ENCODE peak calls at places on chromosomes 2 and 18, in seven cellular contexts. G is DND-41, E is pancreas, R is upper lobe of right lung, T is prostate gland, B is tibial artery, Z is A549. Y is an unnamed sample.

GRCh38 chr18:79524181-79525078 is 128.7 kb downstream of the NFATC1 start:
- DNase-seq in G (peak; percentile 24), E (no peak), R (peak; percentile 65), T (no peak), B (peak; percentile 61), Z (no peak), Y (no peak)

GRCh38 chr18:5481621-5482020 is 62.2 kb downstream of the EPB41L3 start:
- DNase-seq in G (no peak), E (no peak), R (no peak), T (no peak), B (no peak), Z (no peak), Y (no peak)

GRCh38 chr2:43230481-43230880 is 4.1 kb upstream of the ZFP36L2 start:
- DNase-seq in G (no peak), E (no peak), R (no peak), T (no peak), B (no peak), Z (no peak), Y (no peak)

GRCh38 chr2:23791030-23791429 is 135.9 kb downstream of the ATAD2B start:
- DNase-seq in G (no peak), E (no peak), R (no peak), T (no peak), B (no peak), Z (peak; percentile 33), Y (no peak)

GRCh38 chr2:105732096-105732495 is 12.6 kb upstream of the NCK2 start:
- DNase-seq in G (no peak), E (no peak), R (no peak), T (no peak), B (no peak), Z (no peak), Y (peak; percentile 80)

GRCh38 chr2:80393996-80394395 is 89.4 kb upstream of the LRRTM1 start:
- DNase-seq in G (no peak), E (no peak), R (no peak), T (no peak), B (no peak), Z (no peak), Y (no peak)

GRCh38 chr18:33898427-33898826 is 320.4 kb downstream of the ASXL3 start:
- DNase-seq in G (no peak), E (no peak), R (no peak), T (no peak), B (no peak), Z (no peak), Y (no peak)

GRCh38 chr2:229202646-229203045 is 68.4 kb downstream of the PID1 start:
- DNase-seq in G (no peak), E (no peak), R (no peak), T (no peak), B (no peak), Z (no peak), Y (no peak)

GRCh38 chr2:128236491-128237035 is 82.1 kb downstream of the HS6ST1 start:
- DNase-seq in G (no peak), E (no peak), R (peak; percentile 60), T (no peak), B (no peak), Z (no peak), Y (peak; percentile 46)

GRCh38 chr2:191552036-191552435 is 125.9 kb upstream of the NABP1 start:
- DNase-seq in G (no peak), E (no peak), R (no peak), T (no peak), B (no peak), Z (no peak), Y (no peak)

GRCh38 chr18:31302991-31303390 is 15.0 kb upstream of the DSG1 start:
- DNase-seq in G (no peak), E (no peak), R (no peak), T (no peak), B (no peak), Z (peak; percentile 2), Y (peak; percentile 67)

GRCh38 chr2:96832751-96833507 is 10.9 kb downstream of the ANKRD23 start:
- DNase-seq in G (no peak), E (peak; percentile 95), R (peak; percentile 82), T (peak; percentile 85), B (peak; percentile 80), Z (peak; percentile 67), Y (peak; percentile 55)

GRCh38 chr2:118085173-118086023 is 2.9 kb upstream of the INSIG2 start:
- DNase-seq in G (no peak), E (no peak), R (no peak), T (no peak), B (no peak), Z (no peak), Y (no peak)

GRCh38 chr2:158989165-158989564 is 20.7 kb downstream of the TANC1 start:
- DNase-seq in G (no peak), E (no peak), R (no peak), T (no peak), B (no peak), Z (no peak), Y (no peak)

GRCh38 chr2:158993030-158993429 is 24.6 kb downstream of the TANC1 start:
- DNase-seq in G (no peak), E (no peak), R (no peak), T (no peak), B (no peak), Z (no peak), Y (no peak)

GRCh38 chr2:158990397-158991209 is 22.2 kb downstream of the TANC1 start:
- DNase-seq in G (no peak), E (no peak), R (no peak), T (no peak), B (no peak), Z (peak; percentile 77), Y (peak; percentile 100)

GRCh38 chr2:158984554-158985207 is 16.2 kb downstream of the TANC1 start:
- DNase-seq in G (peak; percentile 11), E (no peak), R (no peak), T (no peak), B (no peak), Z (no peak), Y (no peak)

GRCh38 chr2:158988501-158988900 is 20.1 kb downstream of the TANC1 start:
- DNase-seq in G (no peak), E (no peak), R (no peak), T (no peak), B (no peak), Z (no peak), Y (no peak)
- H3K4me1 ChIP-seq in G (no peaks in the 10 kb centered on the region), E (no peaks in the 10 kb centered on the region), R (peaks cover 37% of the 10 kb centered on the region), T (no peaks in the 10 kb centered on the region), B (peaks cover 31% of the 10 kb centered on the region), Z (peaks cover 43% of the 10 kb centered on the region), Y (peaks cover 27% of the 10 kb centered on the region)

GRCh38 chr2:151637284-151637781 is 96.9 kb downstream of the NEB start:
- DNase-seq in G (peak; percentile 64), E (no peak), R (no peak), T (no peak), B (no peak), Z (no peak), Y (no peak)

GRCh38 chr2:151644580-151644979 is 89.7 kb downstream of the NEB start:
- DNase-seq in G (no peak), E (no peak), R (no peak), T (no peak), B (no peak), Z (no peak), Y (no peak)

GRCh38 chr2:151634726-151635467 is 99.4 kb downstream of the NEB start:
- DNase-seq in G (no peak), E (no peak), R (no peak), T (no peak), B (no peak), Z (no peak), Y (peak; percentile 47)

GRCh38 chr2:151638188-151638933 is 95.9 kb downstream of the NEB start:
- DNase-seq in G (peak; percentile 30), E (no peak), R (no peak), T (peak; percentile 27), B (no peak), Z (peak; percentile 16), Y (peak; percentile 46)

GRCh38 chr2:151640087-151640486 is 94.2 kb downstream of the NEB start:
- DNase-seq in G (no peak), E (no peak), R (no peak), T (no peak), B (no peak), Z (no peak), Y (no peak)
- TF ChIP-seq CTCF in G (no peak), E (no peak), R (no peak), T (no peak), B (no peak), Z (no peak), Y (no peak)

GRCh38 chr2:10333966-10334365 is 31.3 kb downstream of the HPCAL1 start:
- DNase-seq in G (no peak), E (no peak), R (no peak), T (no peak), B (no peak), Z (no peak), Y (no peak)

GRCh38 chr2:10331702-10332401 is 29.1 kb downstream of the HPCAL1 start:
- DNase-seq in G (no peak), E (no peak), R (no peak), T (no peak), B (no peak), Z (no peak), Y (no peak)

GRCh38 chr2:10335046-10335840 is 32.5 kb downstream of the HPCAL1 start:
- DNase-seq in G (no peak), E (no peak), R (no peak), T (no peak), B (no peak), Z (no peak), Y (no peak)

GRCh38 chr2:10332402-10333246 is 29.9 kb downstream of the HPCAL1 start:
- DNase-seq in G (no peak), E (no peak), R (no peak), T (no peak), B (no peak), Z (no peak), Y (no peak)

DNA sequence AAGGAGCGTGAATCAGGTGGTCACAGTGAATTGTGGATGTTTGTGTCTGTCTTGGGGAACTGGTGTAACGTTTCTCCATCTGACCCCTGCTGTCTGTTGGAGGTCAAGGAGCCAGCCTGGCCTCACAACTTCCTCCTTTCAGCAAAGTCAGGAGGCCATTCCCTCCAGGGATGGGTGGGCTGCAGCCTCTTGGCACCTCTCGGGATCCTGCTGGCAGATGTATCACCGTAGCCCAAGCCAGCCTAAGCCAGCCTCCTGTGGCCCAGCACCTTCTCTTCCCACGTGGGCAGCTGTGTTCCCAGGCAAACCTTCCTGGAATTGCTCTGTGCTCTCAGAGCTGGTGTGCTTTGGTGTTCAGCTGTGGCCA is 30.5 kb downstream of the HPCAL1 start:
- DNase-seq in G (no peak), E (no peak), R (no peak), T (no peak), B (no peak), Z (no peak), Y (no peak)
- H3K4me1 ChIP-seq in G (peaks cover 25% of the 10 kb centered on the region), E (no peaks in the 10 kb centered on the region), R (peaks cover 51% of the 10 kb centered on the region), T (no peaks in the 10 kb centered on the region), B (no peaks in the 10 kb centered on the region), Z (peaks cover 84% of the 10 kb centered on the region), Y (peaks cover 3% of the 10 kb centered on the region)

GRCh38 chr2:10518470-10519060 is 70.4 kb upstream of the ODC1 start:
- DNase-seq in G (no peak), E (no peak), R (no peak), T (no peak), B (no peak), Z (no peak), Y (no peak)

GRCh38 chr2:10519067-10519740 is 71.1 kb upstream of the ODC1 start:
- DNase-seq in G (no peak), E (no peak), R (peak; percentile 47), T (no peak), B (no peak), Z (no peak), Y (no peak)

GRCh38 chr2:10521356-10521755 is 73.2 kb upstream of the ODC1 start:
- DNase-seq in G (no peak), E (no peak), R (no peak), T (no peak), B (no peak), Z (no peak), Y (no peak)

GRCh38 chr2:10520926-10521325 is 72.8 kb upstream of the ODC1 start:
- DNase-seq in G (no peak), E (no peak), R (no peak), T (no peak), B (no peak), Z (no peak), Y (no peak)

GRCh38 chr2:10520154-10520553 is 72.0 kb upstream of the ODC1 start:
- DNase-seq in G (no peak), E (no peak), R (peak; percentile 48), T (no peak), B (peak; percentile 34), Z (no peak), Y (no peak)
- TF ChIP-seq CTCF in G (peak; percentile 42), E (no peak), R (no peak), T (no peak), B (no peak), Z (no peak), Y (peak; percentile 34)